ENCODE peak calls at places on chromosomes 5 and 9, in five cellular contexts. Q is heart right ventricle, C is SHP77, P is adrenal gland, Y is fibroblast of villous mesenchyme. D is an unnamed sample.

GRCh38 chr9:27182421-27182820 is 73.4 kb downstream of the TEK start:
- DNase-seq in C (no peak), P (no peak), Q (no peak), Y (no peak), D (no peak)

GRCh38 chr5:160938532-160938931 is 86.5 kb upstream of the ATP10B start:
- DNase-seq in Q (peak), P (peak), Y (no peak), C (peak), D (no peak)

GRCh38 chr9:129183495-129184308 is 5.6 kb upstream of the IER5L start:
- DNase-seq in P (no peak), Y (no peak), Q (no peak), C (no peak), D (no peak)

GRCh38 chr9:122158202-122158601 is 1.4 kb downstream of the NDUFA8 start:
- DNase-seq in Q (peak), Y (peak), P (peak), C (peak), D (peak)

GRCh38 chr5:179801304-179802206 is 5.1 kb downstream of the MGAT4B start:
- DNase-seq in Q (peak), P (peak), Y (peak), C (no peak), D (peak)

GRCh38 chr5:129161830-129162229 is 67.3 kb downstream of the ISOC1 start:
- DNase-seq in Y (no peak), P (no peak), Q (no peak), C (no peak), D (no peak)

GRCh38 chr5:42230839-42231238 is 192.4 kb upstream of the GHR start:
- DNase-seq in P (no peak), Y (no peak), C (no peak), Q (no peak), D (no peak)

GRCh38 chr5:125582358-125582757 is 835.9 kb upstream of the ZNF608 start:
- DNase-seq in Q (peak), C (no peak), P (no peak), Y (peak), D (no peak)

D was measured in activated CD8-positive, alpha-beta memory T cell treated with anti-CD3 and anti-CD28 coated beads, Interleukin-2, amount 50 U/mL, for 48 hours.